ENCODE peak calls at places on chromosome 7, in seven cellular contexts. W, E, T, Y, F, P and H are unnamed samples.

GRCh38 chr7:98514211-98515150 is 102.6 kb upstream of the NPTX2 start:
- ATAC-seq in W (peak; percentile 93), T (peak; percentile 62), E (peak; percentile 46), P (no peak), Y (peak; percentile 47), F (no peak), H (no peak)

GRCh38 chr7:155521007-155521742 is 25.2 kb downstream of the CNPY1 start:
- ATAC-seq in P (no peak), Y (no peak), E (no peak), F (no peak), T (no peak), W (no peak), H (no peak)

GRCh38 chr7:111380945-111381344 is 181.3 kb downstream of the IMMP2L start:
- ATAC-seq in Y (no peak), T (no peak), W (no peak), P (peak; percentile 92), F (peak; percentile 52), E (no peak), H (no peak)

GRCh38 chr7:112248598-112248997 is 42.1 kb downstream of the ZNF277 start:
- ATAC-seq in F (no peak), P (no peak), Y (no peak), T (no peak), E (no peak), W (no peak), H (no peak)

GRCh38 chr7:22202141-22202540 is 154.8 kb downstream of the RAPGEF5 start:
- ATAC-seq in P (no peak), Y (no peak), T (no peak), F (no peak), W (peak; percentile 57), E (no peak), H (no peak)

GRCh38 chr7:155908385-155908784 is 96.1 kb upstream of the SHH start:
- ATAC-seq in P (no peak), Y (no peak), F (no peak), W (no peak), E (no peak), T (no peak), H (no peak)

GRCh38 chr7:55449205-55449991 is 84.3 kb downstream of the LANCL2 start:
- ATAC-seq in W (no peak), E (peak; percentile 29), T (no peak), F (no peak), Y (peak; percentile 86), P (peak; percentile 36), H (no peak)

GRCh38 chr7:1969459-1970284 is 263.1 kb downstream of the MAD1L1 start:
- ATAC-seq in P (no peak), T (no peak), F (no peak), E (no peak), W (no peak), Y (no peak), H (no peak)

GRCh38 chr7:3957735-3958491 is 656.9 kb downstream of the SDK1 start:
- ATAC-seq in E (no peak), F (peak; percentile 50), T (no peak), P (no peak), Y (no peak), W (no peak), H (no peak)

GRCh38 chr7:98283887-98284222 is 2.4 kb downstream of the BRI3 start:
- ATAC-seq in T (no peak), P (peak; percentile 1), F (no peak), E (peak; percentile 2), Y (no peak), W (no peak), H (no peak)

GRCh38 chr7:11667810-11668185 is 164.2 kb downstream of the THSD7A start:
- ATAC-seq in F (no peak), W (no peak), P (no peak), Y (no peak), T (no peak), E (no peak), H (no peak)

GRCh38 chr7:2956526-2957368 is 86.9 kb downstream of the CARD11 start:
- ATAC-seq in Y (no peak), T (peak; percentile 66), W (peak; percentile 87), E (peak; percentile 67), F (no peak), P (no peak), H (no peak)

GRCh38 chr7:8822595-8822994 is 389.2 kb downstream of the NXPH1 start:
- ATAC-seq in P (no peak), W (no peak), F (no peak), Y (no peak), T (no peak), E (no peak), H (no peak)

GRCh38 chr7:127897704-127898454 is 133.4 kb downstream of the LRRC4 start:
- ATAC-seq in Y (no peak), W (no peak), E (no peak), T (no peak), F (peak; percentile 32), P (no peak), H (no peak)

GRCh38 chr7:127895360-127895759 is 135.9 kb downstream of the LRRC4 start:
- ATAC-seq in W (peak; percentile 11), E (no peak), Y (peak; percentile 32), T (no peak), F (no peak), P (no peak), H (no peak)

GRCh38 chr7:127893547-127893946 is 137.7 kb downstream of the LRRC4 start:
- ATAC-seq in E (no peak), T (no peak), W (no peak), Y (no peak), F (no peak), P (no peak), H (no peak)

GRCh38 chr7:127896683-127897082 is 134.6 kb downstream of the LRRC4 start:
- ATAC-seq in F (no peak), P (no peak), T (no peak), E (no peak), W (no peak), Y (no peak), H (no peak)

DNA sequence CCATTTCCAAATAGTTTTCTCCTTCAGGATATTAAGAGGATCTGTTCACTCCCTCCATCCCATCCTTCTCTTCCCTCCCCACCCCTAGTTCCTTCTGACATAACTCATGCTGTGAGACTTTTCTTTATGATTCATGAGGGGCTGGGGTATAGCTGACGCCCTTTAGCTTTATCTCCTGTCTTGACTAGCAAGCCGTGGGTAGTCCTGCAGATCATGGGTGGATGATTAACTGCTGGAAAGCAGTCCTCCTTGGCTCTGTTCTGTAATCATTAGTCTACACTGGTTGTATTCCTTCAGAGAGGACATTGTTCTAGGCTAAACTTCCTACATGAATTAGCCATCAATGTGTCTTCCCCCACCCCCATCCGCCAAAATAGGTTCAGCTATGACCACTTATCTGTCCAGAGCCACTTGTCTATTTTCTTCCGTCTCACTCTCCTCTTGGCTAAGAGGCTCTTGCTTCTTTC is 135.4 kb downstream of the LRRC4 start:
- ATAC-seq in F (no peak), E (no peak), P (no peak), T (no peak), W (peak; percentile 76), Y (peak; percentile 18), H (no peak)
- TF ChIP-seq POLR2AphosphoS5 in F (no peak), E (no peak), P (no peak), T (no peak), W (peak; percentile 74), Y (no peak), H (no peak)

DNA sequence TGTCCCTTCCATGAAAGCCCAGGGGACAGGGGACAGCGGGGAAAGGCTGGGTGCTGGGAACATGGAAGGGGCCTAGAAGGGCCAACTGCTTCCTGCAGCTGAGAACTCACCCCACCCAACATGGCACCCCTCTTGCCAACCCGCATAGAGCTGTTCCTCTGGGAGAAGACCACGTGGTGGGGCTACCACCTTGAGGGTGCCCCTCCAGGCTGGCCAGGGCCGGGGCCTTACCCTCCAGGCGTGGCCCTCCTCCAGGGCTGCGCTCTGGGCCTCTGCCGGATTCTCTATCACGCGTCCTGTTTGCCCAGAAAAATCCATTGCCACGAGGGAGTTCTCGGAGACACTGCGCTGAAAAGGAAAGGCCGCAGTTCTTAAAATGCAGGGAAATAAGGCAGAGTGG is 39.9 kb upstream of the DDC start:
- ATAC-seq in W (no peak), P (no peak), Y (no peak), E (no peak), T (no peak), F (no peak), H (no peak)
- H3K36me3 ChIP-seq in W (peaks cover 69% of the 10 kb centered on the region), P (no peaks in the 10 kb centered on the region), Y (peaks cover 31% of the 10 kb centered on the region), E (no peaks in the 10 kb centered on the region), T (no peaks in the 10 kb centered on the region), F (no peaks in the 10 kb centered on the region), H (peaks cover 69% of the 10 kb centered on the region)

GRCh38 chr7:32890553-32891045 is 961 bp downstream of the KBTBD2 start:
- ATAC-seq in W (peak; percentile 17), E (peak; percentile 27), F (peak; percentile 65), P (no peak), Y (no peak), T (peak; percentile 10), H (no peak)
- TF ChIP-seq POLR2AphosphoS5 in W (no peak), E (no peak), F (peak; percentile 72), P (no peak), Y (no peak), T (peak; percentile 18), H (no peak)

GRCh38 chr7:505171-505570 is 14.5 kb downstream of the PDGFA start:
- ATAC-seq in Y (no peak), T (no peak), W (no peak), E (no peak), F (no peak), P (no peak), H (no peak)
- H3K36me3 ChIP-seq in Y (no peaks in the 10 kb centered on the region), T (peaks cover 11% of the 10 kb centered on the region), W (peaks cover 3% of the 10 kb centered on the region), E (no peaks in the 10 kb centered on the region), F (no peaks in the 10 kb centered on the region), P (no peaks in the 10 kb centered on the region), H (peaks cover 93% of the 10 kb centered on the region)

GRCh38 chr7:126185959-126186580 is 1066.7 kb downstream of the GRM8 start:
- ATAC-seq in W (no peak), F (no peak), E (no peak), T (no peak), P (no peak), Y (peak; percentile 92), H (no peak)
- TF ChIP-seq POLR2AphosphoS5 in W (no peak), F (no peak), E (no peak), T (no peak), P (no peak), Y (no peak), H (no peak)